ENCODE peak calls at places on chromosomes 7 and 10, in five cellular contexts. I is A549, V is GM12878, M is K562, K is HepG2. L is an unnamed sample.

GRCh38 chr7:99033765-99034164 is 110.1 kb downstream of the SMURF1 start:
- DNase-seq in I (no peak), V (no peak), M (no peak), K (no peak), L (no peak)

GRCh38 chr10:126459878-126460481 is 71.7 kb upstream of the ADAM12 start:
- DNase-seq in I (peak; percentile 96), V (no peak), M (no peak), K (peak; percentile 38), L (no peak)

GRCh38 chr10:131146790-131147189 is 164.7 kb downstream of the TCERG1L start:
- DNase-seq in I (no peak), V (no peak), M (no peak), K (no peak), L (no peak)

GRCh38 chr7:115618676-115619075 is 411.9 kb downstream of the TFEC start:
- DNase-seq in I (no peak), V (no peak), M (no peak), K (no peak), L (peak; percentile 66)

GRCh38 chr7:143882611-143883078 is 19.3 kb downstream of the TCAF1 start:
- DNase-seq in I (no peak), V (no peak), M (peak; percentile 14), K (peak; percentile 79), L (peak; percentile 68)

GRCh38 chr7:148486937-148487336 is 103.6 kb upstream of the C7orf33 start:
- DNase-seq in I (no peak), V (no peak), M (peak; percentile 43), K (no peak), L (no peak)

GRCh38 chr7:126185959-126186580 is 1066.7 kb downstream of the GRM8 start:
- DNase-seq in I (no peak), V (no peak), M (no peak), K (no peak), L (no peak)

GRCh38 chr10:104317195-104318095 is 20.8 kb downstream of the ITPRIP start:
- DNase-seq in I (no peak), V (no peak), M (no peak), K (no peak), L (no peak)

GRCh38 chr10:129993621-129994020 is 29.5 kb upstream of the EBF3 start:
- DNase-seq in I (no peak), V (no peak), M (no peak), K (no peak), L (no peak)

GRCh38 chr10:94194256-94194655 is 168.5 kb downstream of the NOC3L start:
- DNase-seq in I (peak; percentile 35), V (no peak), M (no peak), K (no peak), L (no peak)

GRCh38 chr7:151851160-151851751 is 25.7 kb downstream of the PRKAG2 start:
- DNase-seq in I (no peak), V (peak; percentile 13), M (no peak), K (no peak), L (no peak)

GRCh38 chr10:13470270-13470669 is 58.5 kb downstream of the BEND7 start:
- DNase-seq in I (no peak), V (no peak), M (no peak), K (no peak), L (no peak)

GRCh38 chr10:78524342-78524741 is 490.7 kb downstream of the RPS24 start:
- DNase-seq in I (no peak), V (no peak), M (no peak), K (no peak), L (no peak)

GRCh38 chr10:71338728-71339495 is 19.9 kb downstream of the SLC29A3 start:
- DNase-seq in I (no peak), V (no peak), M (peak; percentile 60), K (no peak), L (no peak)

GRCh38 chr10:22667093-22667480 is 47.3 kb downstream of the PIP4K2A start:
- DNase-seq in I (no peak), V (no peak), M (no peak), K (no peak), L (no peak)

GRCh38 chr10:865257-865656 is 66.2 kb downstream of the LARP4B start:
- DNase-seq in I (no peak), V (no peak), M (no peak), K (no peak), L (no peak)

GRCh38 chr7:28955723-28956607 is 2.2 kb downstream of the TRIL start:
- DNase-seq in I (peak; percentile 33), V (no peak), M (no peak), K (peak; percentile 72), L (peak; percentile 57)

GRCh38 chr10:97533888-97534287 is 35.2 kb downstream of the UBTD1 start:
- DNase-seq in I (no peak), V (no peak), M (no peak), K (no peak), L (no peak)

GRCh38 chr10:92239600-92240288 is 51.1 kb downstream of the CPEB3 start:
- DNase-seq in I (no peak), V (no peak), M (no peak), K (no peak), L (peak; percentile 39)

GRCh38 chr7:114854369-114854768 is 67.5 kb upstream of the MDFIC start:
- DNase-seq in I (no peak), V (no peak), M (no peak), K (no peak), L (no peak)

GRCh38 chr7:74365320-74366022 is 76.3 kb downstream of the CLIP2 start:
- DNase-seq in I (peak; percentile 69), V (no peak), M (peak; percentile 100), K (peak; percentile 90), L (peak; percentile 34)

GRCh38 chr10:121425623-121426022 is 172.6 kb downstream of the FGFR2 start:
- DNase-seq in I (no peak), V (no peak), M (no peak), K (no peak), L (no peak)

GRCh38 chr10:94630017-94630688 is 53.4 kb upstream of the CYP2C18 start:
- DNase-seq in I (peak; percentile 43), V (no peak), M (peak; percentile 12), K (peak; percentile 21), L (peak; percentile 44)

GRCh38 chr10:60901561-60902235 is 42.3 kb downstream of the RHOBTB1 start:
- DNase-seq in I (no peak), V (no peak), M (no peak), K (no peak), L (peak; percentile 59)

GRCh38 chr10:133442191-133442966 is 11.4 kb upstream of the SCART1 start:
- DNase-seq in I (no peak), V (no peak), M (no peak), K (no peak), L (no peak)

GRCh38 chr10:129919358-129919757 is 44.7 kb downstream of the EBF3 start:
- DNase-seq in I (no peak), V (no peak), M (no peak), K (no peak), L (no peak)

GRCh38 chr10:132306951-132307751 is 599 bp downstream of the STK32C start:
- DNase-seq in I (peak; percentile 79), V (no peak), M (no peak), K (peak; percentile 57), L (no peak)

GRCh38 chr7:41879113-41879385 is 176.2 kb upstream of the INHBA start:
- DNase-seq in I (no peak), V (no peak), M (no peak), K (no peak), L (no peak)
- TF ChIP-seq MYC in I (no peak), V (no peak), M (no peak), K (no peak), L (no peak)

GRCh38 chr10:80165173-80165572 is 32.6 kb downstream of the PLAC9 start:
- DNase-seq in I (peak; percentile 20), V (no peak), M (no peak), K (no peak), L (no peak)

GRCh38 chr10:80161321-80162084 is 29.0 kb downstream of the PLAC9 start:
- DNase-seq in I (peak; percentile 40), V (no peak), M (peak; percentile 52), K (peak; percentile 55), L (no peak)

GRCh38 chr10:80164596-80164995 is 32.1 kb downstream of the PLAC9 start:
- DNase-seq in I (no peak), V (no peak), M (no peak), K (no peak), L (no peak)

GRCh38 chr10:80166581-80167470 is 34.3 kb downstream of the PLAC9 start:
- DNase-seq in I (no peak), V (no peak), M (no peak), K (no peak), L (no peak)

GRCh38 chr10:80163741-80164341 is 31.3 kb downstream of the PLAC9 start:
- DNase-seq in I (peak; percentile 30), V (no peak), M (no peak), K (no peak), L (peak; percentile 48)
- H3K4me1 ChIP-seq in I (peaks cover 34% of the 10 kb centered on the region), V (peaks cover 1% of the 10 kb centered on the region), M (peaks cover 11% of the 10 kb centered on the region), K (no peaks in the 10 kb centered on the region), L (peaks cover 33% of the 10 kb centered on the region)

DNA sequence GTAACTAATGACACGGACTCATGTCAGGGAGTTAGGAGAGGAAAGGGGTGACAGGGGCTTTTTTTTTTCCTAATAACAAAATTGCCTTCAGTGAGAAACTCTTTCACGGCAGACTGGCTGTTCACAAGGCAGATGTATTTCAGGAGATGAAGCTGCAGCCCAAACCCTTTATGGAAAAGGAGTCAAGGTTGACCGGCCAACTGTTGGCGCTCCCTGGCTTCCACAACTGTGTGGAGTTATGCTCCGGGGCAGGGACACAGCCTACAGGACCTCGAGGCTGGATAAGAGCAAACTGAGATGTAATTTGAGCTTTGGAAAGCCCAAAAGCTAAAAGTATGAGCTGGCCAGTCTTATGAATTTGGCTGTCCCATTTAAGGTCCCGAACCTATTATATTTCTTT is 30.8 kb upstream of the MXI1 start:
- DNase-seq in I (no peak), V (no peak), M (no peak), K (no peak), L (no peak)
- TF ChIP-seq MYC in I (no peak), V (no peak), M (no peak), K (no peak), L (no peak)

DNA sequence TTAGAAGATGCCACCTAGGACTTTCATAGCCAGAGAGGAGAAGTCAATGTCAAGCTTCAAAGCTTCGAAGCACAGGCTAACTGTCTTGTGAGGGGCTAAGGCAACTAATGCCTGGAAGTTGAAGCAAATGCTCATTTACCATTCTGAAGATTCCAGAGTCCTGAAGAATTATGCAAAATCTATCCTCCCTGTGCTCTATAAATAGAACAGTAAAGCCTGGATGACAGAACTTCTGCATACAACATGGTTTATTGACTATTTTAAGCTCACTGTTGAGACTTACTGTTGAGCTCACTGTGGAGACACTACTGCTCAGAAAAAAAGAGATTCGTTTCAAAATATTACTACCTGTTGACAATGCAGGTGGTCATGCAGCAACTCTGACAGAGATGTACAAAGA is 28.6 kb downstream of the TNS3 start:
- DNase-seq in I (no peak), V (no peak), M (no peak), K (no peak), L (no peak)
- H3K4me1 ChIP-seq in I (peaks cover 89% of the 10 kb centered on the region), V (peaks cover 9% of the 10 kb centered on the region), M (no peaks in the 10 kb centered on the region), K (peaks cover 41% of the 10 kb centered on the region), L (peaks cover 4% of the 10 kb centered on the region)

DNA sequence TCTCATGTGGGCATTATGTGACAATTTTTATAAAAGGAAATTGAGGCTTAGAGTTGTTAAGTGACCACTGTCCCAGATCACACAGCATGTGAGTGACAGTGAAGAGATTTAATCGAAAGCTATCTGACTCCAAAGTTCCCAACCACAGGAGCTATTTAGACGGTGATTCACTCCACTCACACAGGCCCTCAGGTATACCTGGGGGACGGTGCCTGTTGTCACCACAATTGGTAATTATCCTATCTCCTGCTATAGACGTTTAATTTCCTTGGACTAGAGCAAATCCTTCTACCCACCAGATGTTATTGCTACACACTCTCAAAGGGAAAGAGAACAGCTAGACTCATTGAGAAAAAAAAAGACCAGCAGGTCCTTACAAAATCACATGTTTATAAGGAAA is 145.5 kb downstream of the KLF6 start:
- DNase-seq in I (no peak), V (no peak), M (no peak), K (no peak), L (no peak)
- TF ChIP-seq MYC in I (no peak), V (no peak), M (no peak), K (no peak), L (no peak)

L was measured in endothelial cell of umbilical vein.